ENCODE peak calls at places on chromosome 5, in four cellular contexts. D, E, I and K are unnamed samples.

GRCh38 chr5:149608936-149609502 is 27.7 kb downstream of the ARHGEF37 start:
- DNase-seq in D (no peak), E (no peak), I (no peak), K (no peak)

GRCh38 chr5:156147251-156147947 is 179.6 kb upstream of the SGCD start:
- DNase-seq in D (peak), E (no peak), I (peak), K (no peak)

GRCh38 chr5:88674262-88675158 is 208.5 kb downstream of the MEF2C start:
- DNase-seq in D (no peak), E (peak), I (no peak), K (no peak)

GRCh38 chr5:2916076-2916682 is 164.7 kb upstream of the IRX2 start:
- DNase-seq in D (no peak), E (no peak), I (no peak), K (no peak)

GRCh38 chr5:77709993-77710392 is 66.1 kb downstream of the TBCA start:
- DNase-seq in D (no peak), E (no peak), I (no peak), K (no peak)

GRCh38 chr5:142095035-142095434 is 13.5 kb upstream of the NDFIP1 start:
- DNase-seq in D (no peak), E (no peak), I (no peak), K (no peak)

GRCh38 chr5:116296335-116297072 is 211.7 kb downstream of the COMMD10 start:
- DNase-seq in D (no peak), E (no peak), I (no peak), K (no peak)

GRCh38 chr5:53927668-53928247 is 367.3 kb downstream of the NDUFS4 start:
- DNase-seq in D (no peak), E (no peak), I (no peak), K (no peak)

GRCh38 chr5:111246459-111246858 is 22.3 kb downstream of the CAMK4 start:
- DNase-seq in D (no peak), E (no peak), I (no peak), K (no peak)

GRCh38 chr5:181059297-181060230 is 19.5 kb downstream of the BTNL9 start:
- DNase-seq in D (no peak), E (no peak), I (no peak), K (no peak)

GRCh38 chr5:12413585-12413984 is 509.3 kb upstream of the CTNND2 start:
- DNase-seq in D (no peak), E (peak), I (no peak), K (no peak)